ENCODE peak calls at places on chromosomes 13 and 19, in seven cellular contexts. G, E, V, H, N, F and O are unnamed samples.

GRCh38 chr13:36515466-36515865 is 83.2 kb downstream of the CCNA1 start:
- DNase-seq in V (no peak), N (no peak), F (no peak), H (no peak), G (no peak), E (no peak), O (no peak)

GRCh38 chr13:99287544-99287943 is 19.7 kb downstream of the GPR183 start:
- DNase-seq in H (no peak), N (no peak), V (no peak), G (no peak), F (no peak), E (no peak), O (no peak)

GRCh38 chr19:4454952-4455738 is 2.4 kb downstream of the UBXN6 start:
- DNase-seq in G (no peak), E (no peak), F (no peak), N (no peak), V (no peak), H (peak; percentile 70), O (no peak)

GRCh38 chr13:68170961-68171360 is 940.8 kb upstream of the PCDH9 start:
- DNase-seq in E (no peak), H (no peak), F (no peak), N (no peak), V (no peak), G (no peak), O (no peak)

GRCh38 chr13:93425411-93425810 is 198.8 kb downstream of the GPC6 start:
- DNase-seq in N (no peak), G (no peak), F (no peak), E (no peak), V (no peak), H (no peak), O (no peak)

GRCh38 chr13:95153647-95154405 is 147.4 kb downstream of the ABCC4 start:
- DNase-seq in E (no peak), F (no peak), V (no peak), G (no peak), H (peak; percentile 28), N (no peak), O (no peak)

GRCh38 chr13:31361673-31362072 is 161.9 kb downstream of the B3GLCT start:
- DNase-seq in H (no peak), V (no peak), G (no peak), E (no peak), N (no peak), F (no peak), O (no peak)

GRCh38 chr19:31378404-31378803 is 29.2 kb upstream of the TSHZ3 start:
- DNase-seq in F (no peak), V (no peak), E (no peak), N (no peak), G (no peak), H (peak; percentile 78), O (no peak)

GRCh38 chr13:104198811-104199210 is 1132.6 kb upstream of the SLC10A2 start:
- DNase-seq in G (no peak), E (no peak), N (no peak), V (no peak), H (no peak), F (no peak), O (no peak)

GRCh38 chr19:33440241-33440640 is 66.7 kb downstream of the CEBPG start:
- DNase-seq in N (no peak), E (no peak), H (no peak), G (no peak), V (no peak), F (no peak), O (no peak)

GRCh38 chr13:29428310-29428991 is 167.0 kb downstream of the SLC7A1 start:
- DNase-seq in V (no peak), N (no peak), E (no peak), H (peak; percentile 14), F (no peak), G (peak; percentile 24), O (no peak)

GRCh38 chr13:94343243-94343585 is 136.3 kb downstream of the DCT start:
- DNase-seq in V (no peak), H (peak; percentile 46), G (no peak), N (no peak), F (no peak), E (no peak), O (no peak)

GRCh38 chr19:48867119-48867921 is 1.1 kb downstream of the PLEKHA4 start:
- DNase-seq in V (no peak), E (no peak), N (no peak), G (peak; percentile 29), H (no peak), F (no peak), O (no peak)

GRCh38 chr13:112248909-112249592 is 127.1 kb upstream of the SPACA7 start:
- DNase-seq in N (no peak), H (no peak), E (no peak), V (no peak), F (no peak), G (no peak), O (peak; percentile 60)

DNA sequence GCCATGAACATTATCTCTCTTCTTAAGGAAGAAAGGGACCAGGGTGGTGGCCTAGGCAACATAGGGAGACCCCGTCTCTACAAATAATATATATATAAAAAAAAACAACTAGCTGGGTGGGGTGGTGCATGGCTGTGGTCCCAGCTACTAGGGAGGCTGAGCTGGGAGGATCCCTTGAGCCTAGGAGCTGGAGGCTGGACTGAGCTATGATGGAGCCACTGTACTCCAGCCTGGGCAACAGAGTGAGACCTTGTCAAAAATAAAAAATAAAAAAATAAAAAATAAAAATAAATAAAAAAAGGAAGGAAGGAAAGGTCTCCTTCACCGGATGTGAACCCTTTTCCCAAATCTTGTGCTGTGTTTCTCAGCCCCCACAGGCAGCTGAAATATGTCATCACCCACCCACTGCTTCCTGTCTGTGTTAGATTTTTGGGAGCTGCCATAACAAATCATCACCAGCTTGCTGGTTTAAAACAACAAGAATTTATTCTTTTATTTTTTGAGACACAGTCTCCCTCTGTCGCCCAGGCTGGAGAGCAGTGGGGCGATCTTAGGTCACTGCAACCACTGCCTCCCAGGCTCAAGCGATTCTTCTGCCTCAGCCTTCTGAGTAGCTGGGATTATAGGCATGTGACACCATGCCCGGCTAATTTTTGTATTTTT is 9.5 kb upstream of the TSPAN16 start:
- DNase-seq in V (no peak), G (no peak), H (peak; percentile 49), E (no peak), N (no peak), F (peak; percentile 10), O (no peak)
- TF ChIP-seq CTCF in V (no peak), G (no peak), H (peak; percentile 36), E (no peak), N (no peak), F (no peak), O (peak; percentile 53)

DNA sequence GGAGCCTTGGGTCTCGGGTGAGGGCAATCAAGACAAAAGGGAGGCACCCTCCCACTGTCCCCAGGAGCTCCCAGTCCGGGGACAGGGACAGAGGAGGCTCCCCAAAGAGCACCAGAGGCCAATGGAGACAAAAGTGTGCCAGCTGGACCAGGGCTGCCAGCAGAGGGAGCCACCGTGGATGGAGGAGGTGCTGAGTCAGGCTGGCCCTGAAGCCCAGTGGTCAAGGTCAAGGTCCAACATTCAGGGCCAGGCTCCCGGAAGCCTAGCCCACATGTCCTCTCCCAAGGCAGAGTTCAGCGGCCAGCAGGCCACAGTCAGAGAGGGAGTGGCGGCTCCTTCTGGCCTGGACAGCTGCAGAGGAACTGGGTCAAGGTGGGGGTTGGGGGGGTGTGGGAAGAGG is 8.4 kb downstream of the COL5A3 start:
- DNase-seq in G (peak; percentile 40), N (no peak), H (peak; percentile 14), V (no peak), F (peak; percentile 36), E (no peak), O (no peak)
- TF ChIP-seq CTCF in G (peak; percentile 22), N (peak; percentile 52), H (peak; percentile 62), V (peak; percentile 54), F (peak; percentile 25), E (peak; percentile 50), O (peak; percentile 54)

GRCh38 chr19:3275583-3276340 is 51.3 kb downstream of the CELF5 start:
- DNase-seq in V (peak; percentile 94), F (peak; percentile 96), H (peak; percentile 84), N (peak; percentile 81), G (peak; percentile 81), E (peak; percentile 84), O (peak; percentile 89)

GRCh38 chr19:3276341-3276799 is 51.9 kb downstream of the CELF5 start:
- DNase-seq in H (peak; percentile 4), E (no peak), V (no peak), F (peak; percentile 69), G (peak; percentile 54), N (no peak), O (no peak)

GRCh38 chr19:3274245-3275067 is 50.0 kb downstream of the CELF5 start:
- DNase-seq in N (no peak), G (no peak), F (no peak), V (no peak), E (no peak), H (no peak), O (no peak)

GRCh38 chr19:3272952-3273351 is 48.5 kb downstream of the CELF5 start:
- DNase-seq in V (no peak), N (no peak), F (no peak), E (no peak), G (no peak), H (no peak), O (no peak)

DNA sequence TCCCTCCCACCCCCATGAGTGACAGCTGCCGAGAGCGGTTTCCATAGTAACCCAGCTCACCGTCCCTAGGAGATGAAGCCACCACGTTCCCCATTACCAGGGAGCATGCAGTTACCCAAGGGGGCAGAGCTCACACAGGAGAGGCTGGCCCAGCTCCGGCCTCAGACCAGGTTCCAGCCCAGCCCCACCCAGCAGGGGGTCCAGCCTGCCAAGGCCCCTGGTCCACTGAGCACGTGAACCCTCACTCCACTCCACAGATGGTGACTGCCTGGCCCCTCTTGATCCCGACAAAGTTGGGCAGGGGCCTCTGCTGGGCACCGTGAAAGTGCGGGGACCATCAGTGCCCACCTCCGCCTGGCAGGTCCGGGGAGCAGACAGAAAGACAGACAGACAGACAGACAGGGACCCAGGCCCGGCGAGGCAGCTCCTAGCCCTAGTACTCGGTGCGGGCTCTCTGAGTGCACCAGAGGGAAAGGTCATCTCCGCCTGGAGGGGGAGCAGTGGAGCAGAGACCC is 50.7 kb downstream of the CELF5 start:
- DNase-seq in F (peak; percentile 69), H (peak; percentile 12), G (peak; percentile 52), N (no peak), E (no peak), V (peak; percentile 61), O (no peak)
- TF ChIP-seq CTCF in F (no peak), H (peak; percentile 51), G (no peak), N (peak; percentile 62), E (peak; percentile 79), V (peak; percentile 93), O (no peak)

DNA sequence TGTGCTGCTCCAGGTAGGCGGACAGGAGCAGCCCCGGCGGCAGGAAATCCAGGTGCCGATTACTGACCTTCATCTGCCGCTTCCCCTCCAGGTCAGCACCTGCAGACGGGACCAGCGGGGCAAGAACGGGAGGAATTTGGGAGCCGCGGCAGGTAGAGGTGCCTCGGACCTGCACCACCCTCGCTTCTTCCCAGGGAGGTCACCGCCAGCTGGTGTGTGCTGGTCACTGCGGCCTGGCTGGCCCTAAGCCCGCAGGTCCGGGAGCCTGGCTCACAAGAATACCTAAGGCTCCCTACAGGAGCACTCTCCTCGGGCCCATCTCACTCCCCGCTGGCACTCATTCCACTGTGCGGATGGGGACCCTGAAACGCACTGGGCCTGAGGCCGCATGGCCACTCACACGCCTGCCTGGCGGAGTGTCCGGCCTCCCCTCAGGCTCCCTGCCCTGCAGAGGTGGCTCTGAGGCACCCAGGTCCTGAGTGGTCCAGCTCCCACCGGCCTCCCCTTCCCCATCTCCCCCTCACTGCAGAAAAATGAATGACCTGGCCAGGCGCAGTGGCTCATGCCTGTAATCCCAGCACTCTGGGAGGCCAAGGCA is 4.3 kb downstream of the RNU6-9 start:
- DNase-seq in F (no peak), E (no peak), V (no peak), H (no peak), N (no peak), G (no peak), O (no peak)
- TF ChIP-seq CTCF in F (no peak), E (no peak), V (no peak), H (peak; percentile 16), N (peak; percentile 43), G (no peak), O (no peak)

GRCh38 chr13:38866649-38867048 is 124.0 kb downstream of the STOML3 start:
- DNase-seq in F (no peak), E (no peak), G (no peak), V (no peak), H (peak; percentile 44), N (no peak), O (no peak)
- TF ChIP-seq CTCF in F (no peak), E (no peak), G (no peak), V (no peak), H (peak; percentile 5), N (no peak), O (peak; percentile 23)